ENCODE peak calls at places on chromosomes 11 and 22, in nine cellular contexts. B is heart right ventricle; P is T-helper 1 cell; E is stomach; K is brain microvascular endothelial cell; T is Daoy; L is substantia nigra; I is cardiac muscle cell; R is activated CD4-positive, CD25-positive, alpha-beta regulatory T cell. J is an unnamed sample.

GRCh38 chr11:27385245-27385644 is 22.2 kb upstream of the CCDC34 start:
- DNase-seq in B (no peak), P (no peak), E (no peak), K (peak; percentile 92), T (peak; percentile 74), L (no peak), I (no peak), R (no peak), J (peak; percentile 42)

GRCh38 chr11:119054418-119054817 is 2.6 kb downstream of the HYOU1 start:
- DNase-seq in B (no peak), P (no peak), E (no peak), K (no peak), T (no peak), L (no peak), I (no peak), R (no peak), J (no peak)

GRCh38 chr22:44753189-44754042 is 1.0 kb downstream of the ARHGAP8 start:
- DNase-seq in B (no peak), P (no peak), E (no peak), K (peak; percentile 55), T (peak; percentile 68), L (no peak), I (peak; percentile 64), R (no peak), J (peak; percentile 37)

GRCh38 chr11:21364866-21365624 is 695.7 kb downstream of the NELL1 start:
- DNase-seq in B (no peak), P (no peak), E (no peak), K (no peak), T (no peak), L (no peak), I (no peak), R (no peak), J (no peak)

GRCh38 chr11:46649180-46649738 is 31.9 kb downstream of the ATG13 start:
- DNase-seq in B (no peak), P (no peak), E (no peak), K (peak; percentile 98), T (peak; percentile 86), L (peak; percentile 39), I (no peak), R (no peak), J (peak; percentile 64)

GRCh38 chr11:43644626-43645299 is 35.8 kb upstream of the HSD17B12 start:
- DNase-seq in B (no peak), P (no peak), E (no peak), K (no peak), T (peak; percentile 19), L (no peak), I (no peak), R (no peak), J (no peak)

GRCh38 chr22:48960981-48961655 is 866.6 kb downstream of the BRD1 start:
- DNase-seq in B (no peak), P (no peak), E (peak; percentile 4), K (no peak), T (peak; percentile 64), L (no peak), I (no peak), R (no peak), J (no peak)

GRCh38 chr22:19825904-19826618 is 28.6 kb downstream of the GNB1L start:
- DNase-seq in B (no peak), P (no peak), E (peak; percentile 24), K (no peak), T (no peak), L (no peak), I (no peak), R (no peak), J (no peak)

GRCh38 chr22:38873469-38874411 is 1.7 kb upstream of the CBX6 start:
- DNase-seq in B (no peak), P (peak; percentile 26), E (peak; percentile 25), K (no peak), T (peak; percentile 40), L (no peak), I (no peak), R (no peak), J (no peak)

GRCh38 chr11:75450826-75451783 is 18.1 kb upstream of the KLHL35 start:
- DNase-seq in B (no peak), P (no peak), E (no peak), K (no peak), T (no peak), L (no peak), I (peak; percentile 32), R (no peak), J (no peak)

GRCh38 chr11:27700351-27701261 is at the start of gene BDNF:
- DNase-seq in B (no peak), P (no peak), E (no peak), K (no peak), T (peak; percentile 47), L (no peak), I (peak; percentile 44), R (no peak), J (peak; percentile 57)

GRCh38 chr11:70482529-70482917 is 84.2 kb downstream of the CTTN start:
- DNase-seq in B (peak; percentile 62), P (no peak), E (no peak), K (peak; percentile 16), T (no peak), L (no peak), I (peak; percentile 86), R (no peak), J (no peak)

GRCh38 chr11:66071326-66071870 is 1.3 kb downstream of the PACS1 start:
- DNase-seq in B (no peak), P (no peak), E (no peak), K (no peak), T (no peak), L (no peak), I (no peak), R (no peak), J (peak; percentile 7)

GRCh38 chr11:130042093-130042591 is 27.6 kb upstream of the APLP2 start:
- DNase-seq in B (no peak), P (no peak), E (no peak), K (peak; percentile 92), T (peak; percentile 76), L (no peak), I (no peak), R (no peak), J (peak; percentile 66)